ENCODE peak calls at places on chromosomes 12 and 14, in seven cellular contexts. H is HL-60; R is astrocyte of the spinal cord; F is activated naive CD8-positive, alpha-beta T cell treated with anti-CD3 and anti-CD28 coated beads, Interleukin-2, amount 50 U/mL, for 24 hours; L is fibroblast of mammary gland; K is fibroblast of pulmonary artery; I is putamen. M is an unnamed sample.

GRCh38 chr14:55094630-55095157 is 34.4 kb upstream of the LGALS3 start:
- DNase-seq in H (no peak), R (peak), F (no peak), L (peak), K (no peak), I (no peak), M (no peak)

GRCh38 chr12:14846042-14846587 is 2.8 kb upstream of the ART4 start:
- DNase-seq in H (peak), R (peak), F (no peak), L (no peak), K (peak), I (no peak), M (no peak)

GRCh38 chr12:117809509-117809908 is 159.3 kb downstream of the KSR2 start:
- DNase-seq in H (no peak), R (no peak), F (no peak), L (no peak), K (no peak), I (no peak), M (no peak)

GRCh38 chr12:57837779-57838562 is 8.6 kb downstream of the CTDSP2 start:
- DNase-seq in H (no peak), R (peak), F (no peak), L (peak), K (peak), I (no peak), M (peak)

GRCh38 chr12:132170094-132170636 is 25.9 kb downstream of the NOC4L start:
- DNase-seq in H (no peak), R (peak), F (no peak), L (peak), K (peak), I (no peak), M (no peak)

GRCh38 chr12:121440768-121441167 is 40.9 kb downstream of the RNF34 start:
- DNase-seq in H (no peak), R (no peak), F (no peak), L (no peak), K (no peak), I (no peak), M (no peak)

GRCh38 chr14:24064091-24064795 is 7.1 kb upstream of the CPNE6 start:
- DNase-seq in H (no peak), R (no peak), F (no peak), L (no peak), K (no peak), I (no peak), M (no peak)

GRCh38 chr14:78316058-78316457 is 145.9 kb downstream of the NRXN3 start:
- DNase-seq in H (no peak), R (no peak), F (no peak), L (no peak), K (no peak), I (no peak), M (no peak)

GRCh38 chr14:54275997-54276396 is 120.8 kb upstream of the CDKN3 start:
- DNase-seq in H (no peak), R (no peak), F (no peak), L (peak), K (no peak), I (no peak), M (no peak)

GRCh38 chr12:110694330-110694891 is 5.5 kb upstream of the HVCN1 start:
- DNase-seq in H (no peak), R (no peak), F (no peak), L (no peak), K (no peak), I (peak), M (no peak)

GRCh38 chr14:49106721-49107689 is 479.2 kb downstream of the RPS29 start:
- DNase-seq in H (no peak), R (no peak), F (no peak), L (peak), K (no peak), I (no peak), M (peak)

GRCh38 chr14:58104808-58105207 is 47.2 kb downstream of the ARMH4 start:
- DNase-seq in H (no peak), R (peak), F (no peak), L (peak), K (peak), I (no peak), M (no peak)

GRCh38 chr12:18436163-18436562 is 174.8 kb downstream of the PIK3C2G start:
- DNase-seq in H (no peak), R (no peak), F (no peak), L (no peak), K (no peak), I (no peak), M (no peak)

GRCh38 chr14:87156878-87157277 is 836.1 kb downstream of the GALC start:
- DNase-seq in H (no peak), R (no peak), F (no peak), L (no peak), K (no peak), I (no peak), M (no peak)

GRCh38 chr14:94689218-94689984 is 77.2 kb downstream of the SERPINA3 start:
- DNase-seq in H (peak), R (peak), F (peak), L (peak), K (peak), I (peak), M (peak)